ENCODE peak calls at places on chromosomes 3 and 15, in six cellular contexts. X is activated naive CD8-positive, alpha-beta T cell treated with anti-CD3 and anti-CD28 coated beads for 36 hours; I is stimulated activated CD8-positive, alpha-beta memory T cell treated with anti-CD3 and anti-CD28 coated beads, Interleukin-4, amount 100 ng/mL, for 4 hours; N is activated CD4-positive, alpha-beta T cell treated with anti-CD3 and anti-CD28 coated beads for 48 hours; L is T-helper 2 cell; D is ecto neural progenitor cell. E is an unnamed sample.

GRCh38 chr3:101941253-101942039 is 92.1 kb downstream of the NFKBIZ start:
- DNase-seq in X (no peak), I (no peak), N (no peak), L (no peak), D (no peak), E (no peak)

GRCh38 chr3:8406479-8406878 is 95.1 kb upstream of the LMCD1 start:
- DNase-seq in X (no peak), I (no peak), N (no peak), L (no peak), D (no peak), E (no peak)

GRCh38 chr3:32733631-32734229 is 48.7 kb downstream of the CNOT10 start:
- DNase-seq in X (no peak), I (no peak), N (no peak), L (no peak), D (no peak), E (no peak)

GRCh38 chr15:71736286-71736947 is 73.9 kb upstream of the NR2E3 start:
- DNase-seq in X (no peak), I (no peak), N (no peak), L (no peak), D (no peak), E (no peak)

GRCh38 chr15:52464478-52464877 is 64.2 kb downstream of the MYO5A start:
- DNase-seq in X (no peak), I (no peak), N (peak), L (no peak), D (no peak), E (no peak)

GRCh38 chr15:26394801-26395200 is 378.1 kb downstream of the GABRB3 start:
- DNase-seq in X (no peak), I (no peak), N (no peak), L (no peak), D (no peak), E (no peak)

GRCh38 chr15:75024102-75024636 is 779 bp downstream of the PPCDC start:
- DNase-seq in X (peak), I (no peak), N (peak), L (no peak), D (no peak), E (no peak)

GRCh38 chr3:107740992-107741896 is 218.5 kb downstream of the BBX start:
- DNase-seq in X (no peak), I (no peak), N (no peak), L (no peak), D (no peak), E (no peak)

GRCh38 chr15:59976480-59976879 is 27.6 kb upstream of the FOXB1 start:
- DNase-seq in X (peak), I (peak), N (peak), L (no peak), D (no peak), E (no peak)

GRCh38 chr3:9747267-9747666 is 2.5 kb upstream of the OGG1 start:
- DNase-seq in X (no peak), I (no peak), N (no peak), L (no peak), D (no peak), E (no peak)

GRCh38 chr15:39133201-39133600 is 447.7 kb upstream of the THBS1 start:
- DNase-seq in X (no peak), I (no peak), N (no peak), L (no peak), D (no peak), E (no peak)

GRCh38 chr3:184377882-184378445 is at the start of gene THPO:
- DNase-seq in X (no peak), I (no peak), N (no peak), L (no peak), D (peak), E (no peak)

GRCh38 chr15:40936709-40937666 is 7.8 kb downstream of the DLL4 start:
- DNase-seq in X (no peak), I (no peak), N (no peak), L (no peak), D (no peak), E (no peak)

GRCh38 chr15:85457392-85457968 is 77.1 kb downstream of the AKAP13 start:
- DNase-seq in X (no peak), I (no peak), N (no peak), L (no peak), D (no peak), E (no peak)

GRCh38 chr3:20186600-20187004 is 596 bp upstream of the SGO1 start:
- DNase-seq in X (no peak), I (no peak), N (no peak), L (no peak), D (no peak), E (no peak)

GRCh38 chr15:77753238-77753873 is 120.6 kb upstream of the LINGO1 start:
- DNase-seq in X (no peak), I (no peak), N (peak), L (no peak), D (peak), E (no peak)

GRCh38 chr3:169390310-169390731 is 273.2 kb downstream of the MECOM start:
- DNase-seq in X (no peak), I (no peak), N (no peak), L (no peak), D (no peak), E (no peak)

GRCh38 chr3:134249935-134250716 is 533 bp downstream of the RYK start:
- DNase-seq in X (peak), I (peak), N (peak), L (peak), D (peak), E (peak)

GRCh38 chr3:9322780-9323179 is 40.1 kb upstream of the THUMPD3 start:
- DNase-seq in X (no peak), I (no peak), N (no peak), L (no peak), D (no peak), E (no peak)

GRCh38 chr3:50567011-50567385 is 549 bp downstream of the C3orf18 start:
- DNase-seq in X (no peak), I (no peak), N (no peak), L (no peak), D (no peak), E (no peak)

GRCh38 chr15:39581501-39582285 is 814 bp downstream of the THBS1 start:
- DNase-seq in X (no peak), I (no peak), N (no peak), L (no peak), D (peak), E (no peak)

GRCh38 chr3:13119471-13120220 is 46.4 kb upstream of the IQSEC1 start:
- DNase-seq in X (no peak), I (no peak), N (no peak), L (no peak), D (no peak), E (no peak)

GRCh38 chr3:127678611-127679533 is 6.1 kb downstream of the ABTB1 start:
- DNase-seq in X (no peak), I (no peak), N (no peak), L (no peak), D (no peak), E (no peak)

GRCh38 chr3:160941885-160942494 is 163.2 kb downstream of the B3GALNT1 start:
- DNase-seq in X (peak), I (no peak), N (peak), L (no peak), D (no peak), E (peak)

GRCh38 chr15:85880501-85881190 is 85.9 kb upstream of the KLHL25 start:
- DNase-seq in X (no peak), I (no peak), N (no peak), L (no peak), D (no peak), E (no peak)

GRCh38 chr3:8497582-8497981 is 4.0 kb upstream of the LMCD1 start:
- DNase-seq in X (no peak), I (no peak), N (no peak), L (no peak), D (no peak), E (no peak)

GRCh38 chr3:52841981-52842340 is 7.1 kb upstream of the MUSTN1 start:
- DNase-seq in X (no peak), I (no peak), N (no peak), L (no peak), D (no peak), E (no peak)

GRCh38 chr3:49158108-49158709 is 7.9 kb downstream of the CCDC71 start:
- DNase-seq in X (peak), I (peak), N (peak), L (no peak), D (no peak), E (peak)

GRCh38 chr3:196969660-196970546 is 1.3 kb upstream of the PIGZ start:
- DNase-seq in X (peak), I (peak), N (peak), L (peak), D (peak), E (peak)

GRCh38 chr15:95659646-95660045 is 670.9 kb upstream of the NR2F2 start:
- DNase-seq in X (no peak), I (no peak), N (no peak), L (no peak), D (no peak), E (no peak)

GRCh38 chr3:147816770-147817169 is 407.6 kb downstream of the ZIC1 start:
- DNase-seq in X (no peak), I (no peak), N (no peak), L (no peak), D (no peak), E (no peak)

GRCh38 chr3:73361591-73361990 is 263.1 kb downstream of the PDZRN3 start:
- DNase-seq in X (no peak), I (no peak), N (no peak), L (no peak), D (no peak), E (no peak)

GRCh38 chr15:90191795-90192494 is 9.2 kb upstream of the SEMA4B start:
- DNase-seq in X (peak), I (no peak), N (peak), L (no peak), D (no peak), E (no peak)

GRCh38 chr3:143464850-143465249 is 345.3 kb downstream of the CHST2 start:
- DNase-seq in X (no peak), I (no peak), N (no peak), L (no peak), D (no peak), E (no peak)

GRCh38 chr3:152222327-152222726 is 46.4 kb upstream of the MBNL1 start:
- DNase-seq in X (no peak), I (no peak), N (no peak), L (no peak), D (no peak), E (no peak)

GRCh38 chr3:14358426-14359211 is 43.8 kb upstream of the SLC6A6 start:
- DNase-seq in X (no peak), I (no peak), N (no peak), L (no peak), D (no peak), E (no peak)

GRCh38 chr15:82647835-82648256 is 683 bp upstream of the CPEB1 start:
- DNase-seq in X (peak), I (peak), N (peak), L (no peak), D (no peak), E (peak)

E was measured in T-helper 1 cell.